ENCODE peak calls at places on chromosomes 2 and 18, in ten cellular contexts. One of them, this sample, is unnamed. For H3K27me3 and H3K4me1, the result is how much of the 10 kb centered on the place peaks cover.

GRCh38 chr18:55088000-55088401 is 128.7 kb upstream of the CCDC68 start:
- DNase-seq in naive thymus-derived CD4-positive, alpha-beta T cell: no peak
- DNase-seq in GM23338: no peak
- DNase-seq in CD8-positive, alpha-beta T cell: no peak
- DNase-seq in SJSA1: no peak
- DNase-seq in left ventricle myocardium inferior: no peak
- DNase-seq in transverse colon: no peak
- DNase-seq in right cardiac atrium: no peak
- DNase-seq in effector memory CD4-positive, alpha-beta T cell: no peak
- DNase-seq in HepG2: no peak
- DNase-seq in this sample: no peak

GRCh38 chr2:58594175-58594574 is 353.1 kb upstream of the FANCL start:
- DNase-seq in naive thymus-derived CD4-positive, alpha-beta T cell: no peak
- DNase-seq in GM23338: peak
- DNase-seq in CD8-positive, alpha-beta T cell: no peak
- DNase-seq in SJSA1: no peak
- DNase-seq in left ventricle myocardium inferior: no peak
- DNase-seq in transverse colon: no peak
- DNase-seq in right cardiac atrium: no peak
- DNase-seq in effector memory CD4-positive, alpha-beta T cell: no peak
- DNase-seq in HepG2: peak
- DNase-seq in this sample: no peak

GRCh38 chr2:149001496-149001895 is 37.0 kb upstream of the LYPD6B start:
- DNase-seq in naive thymus-derived CD4-positive, alpha-beta T cell: no peak
- DNase-seq in GM23338: no peak
- DNase-seq in CD8-positive, alpha-beta T cell: no peak
- DNase-seq in SJSA1: no peak
- DNase-seq in left ventricle myocardium inferior: no peak
- DNase-seq in transverse colon: no peak
- DNase-seq in right cardiac atrium: no peak
- DNase-seq in effector memory CD4-positive, alpha-beta T cell: no peak
- DNase-seq in HepG2: no peak
- DNase-seq in this sample: no peak

GRCh38 chr2:54704238-54704637 is 19.2 kb upstream of the EML6 start:
- DNase-seq in naive thymus-derived CD4-positive, alpha-beta T cell: no peak
- DNase-seq in GM23338: no peak
- DNase-seq in CD8-positive, alpha-beta T cell: no peak
- DNase-seq in SJSA1: no peak
- DNase-seq in left ventricle myocardium inferior: no peak
- DNase-seq in transverse colon: no peak
- DNase-seq in right cardiac atrium: no peak
- DNase-seq in effector memory CD4-positive, alpha-beta T cell: no peak
- DNase-seq in HepG2: no peak
- DNase-seq in this sample: no peak

GRCh38 chr2:181239400-181239799 is 217.8 kb upstream of the ITGA4 start:
- DNase-seq in naive thymus-derived CD4-positive, alpha-beta T cell: no peak
- DNase-seq in GM23338: peak
- DNase-seq in CD8-positive, alpha-beta T cell: no peak
- DNase-seq in SJSA1: no peak
- DNase-seq in left ventricle myocardium inferior: no peak
- DNase-seq in transverse colon: no peak
- DNase-seq in right cardiac atrium: no peak
- DNase-seq in effector memory CD4-positive, alpha-beta T cell: no peak
- DNase-seq in HepG2: peak
- DNase-seq in this sample: no peak

GRCh38 chr2:218024336-218024735 is 21.5 kb upstream of the TNS1 start:
- DNase-seq in naive thymus-derived CD4-positive, alpha-beta T cell: no peak
- DNase-seq in GM23338: no peak
- DNase-seq in CD8-positive, alpha-beta T cell: peak
- DNase-seq in SJSA1: no peak
- DNase-seq in left ventricle myocardium inferior: peak
- DNase-seq in transverse colon: peak
- DNase-seq in right cardiac atrium: peak
- DNase-seq in effector memory CD4-positive, alpha-beta T cell: no peak
- DNase-seq in HepG2: no peak
- DNase-seq in this sample: peak

GRCh38 chr2:219207884-219208740 is 1.5 kb downstream of the ZFAND2B start:
- DNase-seq in naive thymus-derived CD4-positive, alpha-beta T cell: no peak
- DNase-seq in GM23338: no peak
- DNase-seq in CD8-positive, alpha-beta T cell: no peak
- DNase-seq in SJSA1: peak
- DNase-seq in left ventricle myocardium inferior: no peak
- DNase-seq in transverse colon: no peak
- DNase-seq in right cardiac atrium: peak
- DNase-seq in effector memory CD4-positive, alpha-beta T cell: no peak
- DNase-seq in HepG2: peak
- DNase-seq in this sample: no peak

GRCh38 chr2:63023444-63023843 is 27.2 kb upstream of the OTX1 start:
- DNase-seq in naive thymus-derived CD4-positive, alpha-beta T cell: no peak
- DNase-seq in GM23338: peak
- DNase-seq in CD8-positive, alpha-beta T cell: no peak
- DNase-seq in SJSA1: peak
- DNase-seq in left ventricle myocardium inferior: no peak
- DNase-seq in transverse colon: no peak
- DNase-seq in right cardiac atrium: no peak
- DNase-seq in effector memory CD4-positive, alpha-beta T cell: no peak
- DNase-seq in HepG2: peak
- DNase-seq in this sample: no peak

GRCh38 chr2:222298311-222299150 is at the start of gene PAX3:
- DNase-seq in naive thymus-derived CD4-positive, alpha-beta T cell: no peak
- DNase-seq in GM23338: peak
- DNase-seq in CD8-positive, alpha-beta T cell: no peak
- DNase-seq in SJSA1: no peak
- DNase-seq in left ventricle myocardium inferior: no peak
- DNase-seq in transverse colon: no peak
- DNase-seq in right cardiac atrium: no peak
- DNase-seq in effector memory CD4-positive, alpha-beta T cell: no peak
- DNase-seq in HepG2: no peak
- DNase-seq in this sample: no peak

GRCh38 chr2:222296311-222296736 is 2.5 kb downstream of the PAX3 start:
- DNase-seq in naive thymus-derived CD4-positive, alpha-beta T cell: no peak
- DNase-seq in GM23338: no peak
- DNase-seq in CD8-positive, alpha-beta T cell: no peak
- DNase-seq in SJSA1: no peak
- DNase-seq in left ventricle myocardium inferior: no peak
- DNase-seq in transverse colon: no peak
- DNase-seq in right cardiac atrium: no peak
- DNase-seq in effector memory CD4-positive, alpha-beta T cell: no peak
- DNase-seq in HepG2: no peak
- DNase-seq in this sample: no peak

GRCh38 chr2:222298000-222298310 is 843 bp downstream of the PAX3 start:
- DNase-seq in naive thymus-derived CD4-positive, alpha-beta T cell: no peak
- DNase-seq in GM23338: no peak
- DNase-seq in CD8-positive, alpha-beta T cell: no peak
- DNase-seq in SJSA1: no peak
- DNase-seq in left ventricle myocardium inferior: no peak
- DNase-seq in transverse colon: no peak
- DNase-seq in right cardiac atrium: peak
- DNase-seq in effector memory CD4-positive, alpha-beta T cell: no peak
- DNase-seq in HepG2: no peak
- DNase-seq in this sample: peak

GRCh38 chr2:222296911-222297599 is 1.7 kb downstream of the PAX3 start:
- DNase-seq in naive thymus-derived CD4-positive, alpha-beta T cell: no peak
- DNase-seq in GM23338: peak
- DNase-seq in CD8-positive, alpha-beta T cell: no peak
- DNase-seq in SJSA1: no peak
- DNase-seq in left ventricle myocardium inferior: no peak
- DNase-seq in transverse colon: no peak
- DNase-seq in right cardiac atrium: no peak
- DNase-seq in effector memory CD4-positive, alpha-beta T cell: no peak
- DNase-seq in HepG2: no peak
- DNase-seq in this sample: no peak

DNA sequence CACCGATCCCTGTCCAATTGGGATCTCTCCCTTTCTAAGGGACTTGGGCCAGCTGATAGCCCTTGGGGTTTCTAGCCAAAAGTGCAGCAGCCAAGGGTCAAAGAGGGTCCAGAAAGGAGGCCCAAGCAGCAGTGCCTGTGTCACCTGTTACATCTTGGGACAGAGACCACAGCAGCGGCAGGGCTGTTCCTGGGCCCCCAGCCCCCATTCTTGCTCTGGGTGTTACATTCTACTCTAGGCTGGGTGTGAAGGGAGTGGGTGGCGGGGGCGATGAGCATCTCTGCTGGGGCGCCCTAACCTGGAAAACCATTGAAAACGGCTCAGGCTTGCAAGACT is 1.2 kb downstream of the PAX3 start:
- DNase-seq in naive thymus-derived CD4-positive, alpha-beta T cell: no peak
- DNase-seq in GM23338: peak
- DNase-seq in CD8-positive, alpha-beta T cell: no peak
- DNase-seq in SJSA1: no peak
- DNase-seq in left ventricle myocardium inferior: no peak
- DNase-seq in transverse colon: no peak
- DNase-seq in right cardiac atrium: no peak
- DNase-seq in effector memory CD4-positive, alpha-beta T cell: no peak
- DNase-seq in HepG2: no peak
- DNase-seq in this sample: no peak
- H3K27me3 ChIP-seq in naive thymus-derived CD4-positive, alpha-beta T cell: under half
- H3K27me3 ChIP-seq in GM23338: half or more
- H3K27me3 ChIP-seq in CD8-positive, alpha-beta T cell: under half
- H3K27me3 ChIP-seq in SJSA1: under half
- H3K27me3 ChIP-seq in left ventricle myocardium inferior: half or more
- H3K27me3 ChIP-seq in transverse colon: half or more
- H3K27me3 ChIP-seq in right cardiac atrium: under half
- H3K27me3 ChIP-seq in effector memory CD4-positive, alpha-beta T cell: half or more
- H3K27me3 ChIP-seq in HepG2: under half
- H3K27me3 ChIP-seq in this sample: half or more

GRCh38 chr2:19363474-19363778 is 5.0 kb upstream of the OSR1 start:
- DNase-seq in naive thymus-derived CD4-positive, alpha-beta T cell: no peak
- DNase-seq in GM23338: peak
- DNase-seq in CD8-positive, alpha-beta T cell: no peak
- DNase-seq in SJSA1: no peak
- DNase-seq in left ventricle myocardium inferior: no peak
- DNase-seq in transverse colon: no peak
- DNase-seq in right cardiac atrium: peak
- DNase-seq in effector memory CD4-positive, alpha-beta T cell: no peak
- DNase-seq in HepG2: no peak
- DNase-seq in this sample: no peak

GRCh38 chr2:19361325-19361990 is 3.0 kb upstream of the OSR1 start:
- DNase-seq in naive thymus-derived CD4-positive, alpha-beta T cell: no peak
- DNase-seq in GM23338: peak
- DNase-seq in CD8-positive, alpha-beta T cell: no peak
- DNase-seq in SJSA1: no peak
- DNase-seq in left ventricle myocardium inferior: peak
- DNase-seq in transverse colon: peak
- DNase-seq in right cardiac atrium: peak
- DNase-seq in effector memory CD4-positive, alpha-beta T cell: no peak
- DNase-seq in HepG2: no peak
- DNase-seq in this sample: no peak

GRCh38 chr2:19362094-19362649 is 3.7 kb upstream of the OSR1 start:
- DNase-seq in naive thymus-derived CD4-positive, alpha-beta T cell: no peak
- DNase-seq in GM23338: no peak
- DNase-seq in CD8-positive, alpha-beta T cell: no peak
- DNase-seq in SJSA1: peak
- DNase-seq in left ventricle myocardium inferior: no peak
- DNase-seq in transverse colon: no peak
- DNase-seq in right cardiac atrium: peak
- DNase-seq in effector memory CD4-positive, alpha-beta T cell: no peak
- DNase-seq in HepG2: no peak
- DNase-seq in this sample: no peak

GRCh38 chr2:19364014-19364413 is 5.6 kb upstream of the OSR1 start:
- DNase-seq in naive thymus-derived CD4-positive, alpha-beta T cell: no peak
- DNase-seq in GM23338: no peak
- DNase-seq in CD8-positive, alpha-beta T cell: no peak
- DNase-seq in SJSA1: no peak
- DNase-seq in left ventricle myocardium inferior: no peak
- DNase-seq in transverse colon: no peak
- DNase-seq in right cardiac atrium: no peak
- DNase-seq in effector memory CD4-positive, alpha-beta T cell: no peak
- DNase-seq in HepG2: no peak
- DNase-seq in this sample: no peak

DNA sequence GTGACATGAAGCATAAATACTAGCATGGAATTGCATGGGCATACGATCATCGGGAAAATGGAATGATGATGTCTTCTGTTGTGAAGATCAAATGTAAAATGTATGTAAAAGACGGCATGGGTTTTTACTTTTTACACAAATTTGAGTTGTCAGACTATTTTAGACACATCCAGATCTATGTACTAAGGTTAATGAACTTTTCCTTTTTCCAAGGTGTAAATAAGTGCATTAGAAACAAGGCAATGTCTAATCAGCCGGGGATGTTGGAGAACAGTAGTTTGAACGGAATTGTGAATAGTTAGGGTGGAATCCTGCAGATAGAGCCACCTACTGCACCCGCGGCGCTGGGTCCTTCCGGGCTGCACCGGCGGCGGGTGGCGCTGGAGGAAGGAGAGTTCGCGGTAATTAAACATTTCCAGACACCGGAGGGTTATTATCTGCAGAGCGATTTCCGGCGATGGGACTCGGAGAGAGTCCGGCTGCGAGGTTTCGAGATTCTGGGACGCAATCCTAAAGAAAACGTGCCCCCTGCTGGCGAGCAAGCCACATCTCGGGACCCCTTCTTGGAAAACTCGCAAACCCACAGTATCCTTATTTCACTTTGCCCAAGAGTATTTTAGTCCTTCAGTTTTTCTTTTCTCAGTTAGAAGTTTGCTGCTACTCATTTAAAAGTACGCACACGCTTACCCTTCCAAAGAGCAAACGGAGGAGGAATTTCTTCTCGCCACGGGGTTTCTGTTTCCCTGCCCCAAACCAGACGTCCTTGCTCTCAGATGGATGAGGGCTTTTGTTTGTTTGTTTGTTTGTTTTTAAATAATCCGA is 4.4 kb upstream of the OSR1 start:
- DNase-seq in naive thymus-derived CD4-positive, alpha-beta T cell: peak
- DNase-seq in GM23338: peak
- DNase-seq in CD8-positive, alpha-beta T cell: no peak
- DNase-seq in SJSA1: peak
- DNase-seq in left ventricle myocardium inferior: peak
- DNase-seq in transverse colon: peak
- DNase-seq in right cardiac atrium: peak
- DNase-seq in effector memory CD4-positive, alpha-beta T cell: no peak
- DNase-seq in HepG2: peak
- DNase-seq in this sample: peak
- H3K4me3 ChIP-seq in naive thymus-derived CD4-positive, alpha-beta T cell: peak
- H3K4me3 ChIP-seq in GM23338: peak
- H3K4me3 ChIP-seq in CD8-positive, alpha-beta T cell: peak
- H3K4me3 ChIP-seq in SJSA1: peak
- H3K4me3 ChIP-seq in left ventricle myocardium inferior: peak
- H3K4me3 ChIP-seq in transverse colon: peak
- H3K4me3 ChIP-seq in right cardiac atrium: peak
- H3K4me3 ChIP-seq in effector memory CD4-positive, alpha-beta T cell: peak
- H3K4me3 ChIP-seq in HepG2: peak
- H3K4me3 ChIP-seq in this sample: peak

GRCh38 chr18:10056506-10056905 is 142.7 kb downstream of the VAPA start:
- DNase-seq in naive thymus-derived CD4-positive, alpha-beta T cell: no peak
- DNase-seq in GM23338: no peak
- DNase-seq in CD8-positive, alpha-beta T cell: no peak
- DNase-seq in SJSA1: no peak
- DNase-seq in left ventricle myocardium inferior: no peak
- DNase-seq in transverse colon: no peak
- DNase-seq in right cardiac atrium: no peak
- DNase-seq in effector memory CD4-positive, alpha-beta T cell: no peak
- DNase-seq in HepG2: no peak
- DNase-seq in this sample: no peak
- H3K4me1 ChIP-seq in naive thymus-derived CD4-positive, alpha-beta T cell: under half
- H3K4me1 ChIP-seq in GM23338: under half
- H3K4me1 ChIP-seq in CD8-positive, alpha-beta T cell: under half
- H3K4me1 ChIP-seq in SJSA1: half or more
- H3K4me1 ChIP-seq in left ventricle myocardium inferior: half or more
- H3K4me1 ChIP-seq in transverse colon: under half
- H3K4me1 ChIP-seq in right cardiac atrium: under half
- H3K4me1 ChIP-seq in effector memory CD4-positive, alpha-beta T cell: under half
- H3K4me1 ChIP-seq in HepG2: under half
- H3K4me1 ChIP-seq in this sample: under half

GRCh38 chr2:222239945-222240675 is 58.7 kb downstream of the PAX3 start:
- DNase-seq in naive thymus-derived CD4-positive, alpha-beta T cell: no peak
- DNase-seq in GM23338: peak
- DNase-seq in CD8-positive, alpha-beta T cell: no peak
- DNase-seq in SJSA1: no peak
- DNase-seq in left ventricle myocardium inferior: peak
- DNase-seq in transverse colon: no peak
- DNase-seq in right cardiac atrium: peak
- DNase-seq in effector memory CD4-positive, alpha-beta T cell: no peak
- DNase-seq in HepG2: peak
- DNase-seq in this sample: no peak

GRCh38 chr2:222242532-222242931 is 56.3 kb downstream of the PAX3 start:
- DNase-seq in naive thymus-derived CD4-positive, alpha-beta T cell: no peak
- DNase-seq in GM23338: no peak
- DNase-seq in CD8-positive, alpha-beta T cell: no peak
- DNase-seq in SJSA1: no peak
- DNase-seq in left ventricle myocardium inferior: no peak
- DNase-seq in transverse colon: no peak
- DNase-seq in right cardiac atrium: no peak
- DNase-seq in effector memory CD4-positive, alpha-beta T cell: no peak
- DNase-seq in HepG2: no peak
- DNase-seq in this sample: no peak

GRCh38 chr2:222241471-222241870 is 57.3 kb downstream of the PAX3 start:
- DNase-seq in naive thymus-derived CD4-positive, alpha-beta T cell: no peak
- DNase-seq in GM23338: no peak
- DNase-seq in CD8-positive, alpha-beta T cell: no peak
- DNase-seq in SJSA1: no peak
- DNase-seq in left ventricle myocardium inferior: no peak
- DNase-seq in transverse colon: no peak
- DNase-seq in right cardiac atrium: no peak
- DNase-seq in effector memory CD4-positive, alpha-beta T cell: no peak
- DNase-seq in HepG2: no peak
- DNase-seq in this sample: no peak

GRCh38 chr2:222240676-222241049 is 58.1 kb downstream of the PAX3 start:
- DNase-seq in naive thymus-derived CD4-positive, alpha-beta T cell: no peak
- DNase-seq in GM23338: peak
- DNase-seq in CD8-positive, alpha-beta T cell: no peak
- DNase-seq in SJSA1: no peak
- DNase-seq in left ventricle myocardium inferior: no peak
- DNase-seq in transverse colon: no peak
- DNase-seq in right cardiac atrium: no peak
- DNase-seq in effector memory CD4-positive, alpha-beta T cell: no peak
- DNase-seq in HepG2: no peak
- DNase-seq in this sample: no peak

DNA sequence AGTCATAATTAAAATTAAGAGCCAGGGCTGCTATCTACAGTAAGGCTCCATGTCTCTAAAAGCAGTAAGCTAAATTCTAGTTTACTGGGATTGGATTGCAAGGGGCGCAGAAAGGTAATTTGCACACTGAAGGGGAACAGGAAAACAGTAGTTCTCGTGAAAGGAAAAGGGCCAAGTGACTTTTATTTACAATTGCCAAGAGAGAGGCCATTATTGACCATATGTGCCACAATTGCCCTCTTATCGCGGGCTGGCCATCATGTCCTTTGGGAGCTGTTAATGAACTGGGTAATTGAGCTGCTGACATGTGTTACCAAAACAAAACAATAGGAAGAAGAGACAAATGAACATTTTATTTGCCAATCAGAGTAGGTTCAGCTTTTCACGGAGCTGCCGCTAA is 57.7 kb downstream of the PAX3 start:
- DNase-seq in naive thymus-derived CD4-positive, alpha-beta T cell: no peak
- DNase-seq in GM23338: peak
- DNase-seq in CD8-positive, alpha-beta T cell: no peak
- DNase-seq in SJSA1: no peak
- DNase-seq in left ventricle myocardium inferior: no peak
- DNase-seq in transverse colon: no peak
- DNase-seq in right cardiac atrium: no peak
- DNase-seq in effector memory CD4-positive, alpha-beta T cell: no peak
- DNase-seq in HepG2: no peak
- DNase-seq in this sample: no peak
- H3K27me3 ChIP-seq in naive thymus-derived CD4-positive, alpha-beta T cell: under half
- H3K27me3 ChIP-seq in GM23338: under half
- H3K27me3 ChIP-seq in CD8-positive, alpha-beta T cell: under half
- H3K27me3 ChIP-seq in SJSA1: under half
- H3K27me3 ChIP-seq in left ventricle myocardium inferior: under half
- H3K27me3 ChIP-seq in transverse colon: half or more
- H3K27me3 ChIP-seq in right cardiac atrium: under half
- H3K27me3 ChIP-seq in effector memory CD4-positive, alpha-beta T cell: under half
- H3K27me3 ChIP-seq in HepG2: under half
- H3K27me3 ChIP-seq in this sample: under half